ENCODE peak calls at places on chromosomes 16 and 17, in four cellular contexts. One of them, this sample, is unnamed.

GRCh38 chr17:17890773-17891759 is 54.3 kb upstream of the SREBF1 start:
- DNase-seq in GM12878: no peak
- DNase-seq in H1: no peak
- DNase-seq in HepG2: peak
- DNase-seq in this sample: peak

GRCh38 chr16:85690469-85691064 is 1.8 kb upstream of the GINS2 start:
- DNase-seq in GM12878: no peak
- DNase-seq in HepG2: peak
- DNase-seq in H1: no peak
- DNase-seq in this sample: no peak

GRCh38 chr17:74190807-74191206 is 12.7 kb upstream of the RPL38 start:
- DNase-seq in GM12878: no peak
- DNase-seq in H1: no peak
- DNase-seq in HepG2: peak
- DNase-seq in this sample: no peak

GRCh38 chr17:59840329-59840907 is 52.3 kb downstream of the TUBD1 start:
- DNase-seq in H1: no peak
- DNase-seq in GM12878: no peak
- DNase-seq in HepG2: no peak
- DNase-seq in this sample: no peak

GRCh38 chr16:49594706-49595534 is 221.3 kb downstream of the C16orf78 start:
- DNase-seq in H1: no peak
- DNase-seq in HepG2: no peak
- DNase-seq in GM12878: no peak
- DNase-seq in this sample: no peak

GRCh38 chr17:74040729-74041128 is 162.7 kb upstream of the RPL38 start:
- DNase-seq in H1: no peak
- DNase-seq in HepG2: no peak
- DNase-seq in GM12878: no peak
- DNase-seq in this sample: no peak

GRCh38 chr17:40707720-40708119 is 4.2 kb upstream of the KRT24 start:
- DNase-seq in GM12878: no peak
- DNase-seq in HepG2: peak
- DNase-seq in H1: no peak
- DNase-seq in this sample: no peak

GRCh38 chr17:78956254-78956653 is 23.5 kb downstream of the LGALS3BP start:
- DNase-seq in GM12878: no peak
- DNase-seq in HepG2: no peak
- DNase-seq in H1: no peak
- DNase-seq in this sample: no peak

GRCh38 chr17:81154961-81155360 is 10.3 kb upstream of the PVALEF start:
- DNase-seq in H1: no peak
- DNase-seq in HepG2: no peak
- DNase-seq in GM12878: no peak
- DNase-seq in this sample: no peak

GRCh38 chr17:45573915-45574314 is 83.4 kb upstream of the PLEKHM1 start:
- DNase-seq in H1: no peak
- DNase-seq in HepG2: no peak
- DNase-seq in GM12878: no peak
- DNase-seq in this sample: no peak

GRCh38 chr17:31480904-31481782 is 89.7 kb downstream of the RAB11FIP4 start:
- DNase-seq in HepG2: no peak
- DNase-seq in H1: no peak
- DNase-seq in GM12878: no peak
- DNase-seq in this sample: no peak

GRCh38 chr17:31479009-31479408 is 87.5 kb downstream of the RAB11FIP4 start:
- DNase-seq in GM12878: no peak
- DNase-seq in H1: no peak
- DNase-seq in HepG2: no peak
- DNase-seq in this sample: no peak

GRCh38 chr17:31479524-31479923 is 88.0 kb downstream of the RAB11FIP4 start:
- DNase-seq in HepG2: no peak
- DNase-seq in GM12878: no peak
- DNase-seq in H1: no peak
- DNase-seq in this sample: no peak

GRCh38 chr17:31480067-31480466 is 88.6 kb downstream of the RAB11FIP4 start:
- DNase-seq in HepG2: no peak
- DNase-seq in GM12878: no peak
- DNase-seq in H1: no peak
- DNase-seq in this sample: no peak

GRCh38 chr17:31481783-31482081 is 90.3 kb downstream of the RAB11FIP4 start:
- DNase-seq in GM12878: no peak
- DNase-seq in HepG2: no peak
- DNase-seq in H1: no peak
- DNase-seq in this sample: no peak
- TF ChIP-seq SP1 in GM12878: no peak
- TF ChIP-seq SP1 in HepG2: no peak
- TF ChIP-seq SP1 in H1: no peak
- TF ChIP-seq SP1 in this sample: no peak

GRCh38 chr16:13337482-13337881 is 436.1 kb downstream of the SHISA9 start:
- DNase-seq in H1: no peak
- DNase-seq in GM12878: no peak
- DNase-seq in HepG2: no peak
- DNase-seq in this sample: no peak

GRCh38 chr16:13333336-13333735 is 431.9 kb downstream of the SHISA9 start:
- DNase-seq in H1: no peak
- DNase-seq in GM12878: no peak
- DNase-seq in HepG2: no peak
- DNase-seq in this sample: no peak

GRCh38 chr16:13331918-13332317 is 430.5 kb downstream of the SHISA9 start:
- DNase-seq in HepG2: no peak
- DNase-seq in H1: no peak
- DNase-seq in GM12878: no peak
- DNase-seq in this sample: no peak

GRCh38 chr16:13335894-13336293 is 434.5 kb downstream of the SHISA9 start:
- DNase-seq in HepG2: no peak
- DNase-seq in H1: no peak
- DNase-seq in GM12878: no peak
- DNase-seq in this sample: no peak

GRCh38 chr16:13332713-13333255 is 431.4 kb downstream of the SHISA9 start:
- DNase-seq in GM12878: no peak
- DNase-seq in H1: no peak
- DNase-seq in HepG2: no peak
- DNase-seq in this sample: no peak
- TF ChIP-seq SUZ12 in GM12878: no peak
- TF ChIP-seq SUZ12 in H1: no peak
- TF ChIP-seq SUZ12 in HepG2: no peak
- TF ChIP-seq SUZ12 in this sample: no peak

DNA sequence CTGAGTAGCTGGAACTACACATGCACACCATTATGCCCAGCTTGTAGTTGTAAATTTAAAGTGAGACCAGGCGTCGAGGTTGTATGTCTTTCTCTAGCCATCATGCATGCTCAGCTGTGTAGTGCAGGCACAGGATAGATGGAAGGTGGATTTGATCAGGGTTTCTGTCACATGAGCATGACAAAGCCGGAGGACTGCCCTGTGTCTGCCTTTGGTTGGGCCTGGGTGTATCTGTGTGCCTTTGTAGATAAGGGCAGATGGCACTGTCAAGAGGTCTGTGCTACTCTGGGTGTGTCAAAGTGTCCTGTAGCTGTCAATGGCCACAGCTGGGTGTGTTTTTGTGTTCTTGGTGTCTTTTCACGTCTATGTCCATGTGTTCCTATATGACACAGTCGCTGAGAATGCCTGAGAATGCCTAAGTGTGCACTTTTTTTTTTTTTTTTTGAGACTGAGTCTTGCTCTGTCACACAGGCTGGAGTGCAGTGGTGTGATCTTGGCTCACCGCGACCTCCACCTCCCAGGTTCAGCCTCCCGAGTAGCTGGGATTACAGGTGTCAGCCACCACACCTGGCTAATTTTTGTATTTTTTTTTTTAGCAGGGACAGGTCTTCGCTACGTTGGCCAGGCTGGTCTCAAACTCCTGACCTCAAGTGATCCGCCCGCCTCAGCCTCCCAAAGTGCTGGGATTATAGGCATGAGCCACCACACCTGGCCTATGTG is 4.1 kb upstream of the NAGS start:
- DNase-seq in HepG2: no peak
- DNase-seq in GM12878: no peak
- DNase-seq in H1: no peak
- DNase-seq in this sample: no peak
- TF ChIP-seq SP1 in HepG2: no peak
- TF ChIP-seq SP1 in GM12878: no peak
- TF ChIP-seq SP1 in H1: no peak
- TF ChIP-seq SP1 in this sample: no peak

DNA sequence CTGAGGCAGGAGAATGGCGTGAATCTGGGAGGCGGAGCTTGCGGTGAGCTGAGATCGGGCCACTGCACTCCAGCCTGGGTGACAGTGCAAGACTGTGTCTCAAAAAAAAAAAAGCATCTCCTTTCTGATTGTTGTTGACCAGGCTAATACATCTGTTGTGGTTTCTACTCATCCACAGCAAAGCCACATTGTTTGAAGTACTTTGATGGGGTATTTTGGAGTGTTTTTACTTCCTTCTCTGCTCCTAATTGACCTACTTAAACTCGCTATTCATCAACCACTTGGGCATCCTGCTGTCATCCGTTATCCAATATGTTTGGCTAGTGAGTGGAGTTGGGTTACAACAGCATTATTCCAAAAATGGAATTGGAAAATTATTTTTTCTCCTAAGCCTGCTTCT is 3.5 kb upstream of the CDC27 start:
- DNase-seq in GM12878: peak
- DNase-seq in HepG2: no peak
- DNase-seq in H1: no peak
- DNase-seq in this sample: no peak
- TF ChIP-seq SUZ12 in GM12878: no peak
- TF ChIP-seq SUZ12 in HepG2: no peak
- TF ChIP-seq SUZ12 in H1: no peak
- TF ChIP-seq SUZ12 in this sample: no peak